ENCODE peak calls at places on chromosomes 7 and 10, in eight cellular contexts. K is neural crest cell; G is hypothalamus; P is CD4-positive, alpha-beta memory T cell; N is choroid plexus epithelial cell; T is NCI-H1105; X is EL; D is SK-N-DZ. C is an unnamed sample.

GRCh38 chr10:60706146-60706545 is 72.1 kb upstream of the CDK1 start:
- DNase-seq in D (no peak), P (no peak), X (no peak), G (no peak), N (no peak), K (no peak), T (no peak), C (no peak)

GRCh38 chr7:133445617-133446016 is 192.7 kb downstream of the EXOC4 start:
- DNase-seq in K (no peak), N (no peak), T (no peak), X (no peak), G (no peak), P (no peak), D (no peak), C (no peak)

GRCh38 chr7:35555934-35556333 is 139.0 kb downstream of the HERPUD2 start:
- DNase-seq in N (peak), G (no peak), K (no peak), X (peak), D (no peak), T (no peak), P (no peak), C (no peak)

GRCh38 chr7:158274404-158274811 is 313.2 kb downstream of the PTPRN2 start:
- DNase-seq in G (no peak), K (no peak), T (no peak), D (no peak), X (no peak), N (no peak), P (no peak), C (no peak)

GRCh38 chr10:31757374-31757773 is 171.3 kb downstream of the ARHGAP12 start:
- DNase-seq in D (no peak), T (peak), K (no peak), P (no peak), G (no peak), X (no peak), N (no peak), C (no peak)

GRCh38 chr7:47143344-47143743 is 438.6 kb downstream of the TNS3 start:
- DNase-seq in X (peak), G (no peak), K (no peak), T (no peak), P (no peak), D (no peak), N (peak), C (no peak)

GRCh38 chr7:26090927-26091519 is 61.0 kb upstream of the NFE2L3 start:
- DNase-seq in N (peak), T (peak), P (peak), D (peak), K (no peak), G (peak), X (peak), C (peak)

GRCh38 chr10:70931168-70931805 is 42.9 kb upstream of the PCBD1 start:
- DNase-seq in T (no peak), G (no peak), K (no peak), X (peak), P (no peak), D (no peak), N (peak), C (no peak)

GRCh38 chr7:45656431-45656830 is 82.3 kb downstream of the ADCY1 start:
- DNase-seq in X (no peak), K (no peak), D (no peak), P (no peak), N (no peak), T (no peak), G (no peak), C (no peak)

C was measured in nephron progenitor cell.